ENCODE peak calls at places on chromosomes 4 and X, in four cellular contexts. G, P, Y and H are unnamed samples.

GRCh38 chr4:151896880-151897279 is 136.1 kb upstream of the GATB start:
- DNase-seq in G (no peak), P (no peak), Y (no peak), H (no peak)

GRCh38 chrX:21813612-21814368 is 25.6 kb upstream of the MBTPS2 start:
- DNase-seq in G (no peak), P (no peak), Y (no peak), H (no peak)

GRCh38 chrX:139738581-139738980 is 30.6 kb upstream of the MCF2 start:
- DNase-seq in G (no peak), P (peak), Y (no peak), H (no peak)

GRCh38 chrX:132740316-132741123 is 217.9 kb downstream of the HS6ST2 start:
- DNase-seq in G (no peak), P (no peak), Y (no peak), H (no peak)

GRCh38 chr4:5735463-5735862 is 24.5 kb downstream of the EVC start:
- DNase-seq in G (no peak), P (no peak), Y (no peak), H (no peak)

GRCh38 chr4:69907151-69907550 is 23.7 kb upstream of the CSN1S1 start:
- DNase-seq in G (no peak), P (peak), Y (no peak), H (no peak)

GRCh38 chr4:22190855-22191254 is 242.3 kb upstream of the KCNIP4 start:
- DNase-seq in G (no peak), P (peak), Y (no peak), H (no peak)

GRCh38 chrX:69173906-69174305 is 8.7 kb upstream of the PJA1 start:
- DNase-seq in G (no peak), P (no peak), Y (no peak), H (no peak)

GRCh38 chr4:108043536-108043935 is 53.8 kb downstream of the HADH start:
- DNase-seq in G (no peak), P (no peak), Y (no peak), H (no peak)

GRCh38 chrX:24020280-24020876 is 6.6 kb downstream of the KLHL15 start:
- DNase-seq in G (no peak), P (no peak), Y (no peak), H (no peak)

GRCh38 chrX:78331708-78332107 is 4.3 kb upstream of the CYSLTR1 start:
- DNase-seq in G (no peak), P (no peak), Y (no peak), H (no peak)

GRCh38 chrX:38232287-38232686 is 11.6 kb upstream of the SRPX start:
- DNase-seq in G (no peak), P (peak), Y (no peak), H (no peak)

GRCh38 chr4:48275247-48275646 is 5.6 kb upstream of the TEC start:
- DNase-seq in G (no peak), P (peak), Y (no peak), H (no peak)

GRCh38 chr4:128525387-128525786 is 237.8 kb upstream of the PGRMC2 start:
- DNase-seq in G (no peak), P (no peak), Y (no peak), H (no peak)

GRCh38 chr4:36086387-36086786 is 157.9 kb downstream of the ARAP2 start:
- DNase-seq in G (no peak), P (no peak), Y (no peak), H (no peak)

GRCh38 chrX:40423299-40423698 is 157.5 kb upstream of the ATP6AP2 start:
- DNase-seq in G (no peak), P (no peak), Y (no peak), H (no peak)

GRCh38 chrX:39960219-39960618 is 137.5 kb downstream of the BCOR start:
- DNase-seq in G (no peak), P (no peak), Y (no peak), H (no peak)

GRCh38 chrX:107673933-107674479 is 45.7 kb downstream of the PRPS1 start:
- DNase-seq in G (peak), P (peak), Y (peak), H (peak)

GRCh38 chr4:56981795-56982201 is 3.1 kb downstream of the POLR2B start:
- DNase-seq in G (no peak), P (peak), Y (no peak), H (no peak)

GRCh38 chr4:150139297-150139696 is 61.1 kb downstream of the DCLK2 start:
- DNase-seq in G (no peak), P (peak), Y (no peak), H (no peak)

GRCh38 chr4:106583567-106583966 is 215.0 kb upstream of the GIMD1 start:
- DNase-seq in G (no peak), P (peak), Y (no peak), H (no peak)

GRCh38 chr4:73976716-73977115 is 5.1 kb downstream of the PF4 start:
- DNase-seq in G (no peak), P (peak), Y (no peak), H (no peak)

GRCh38 chr4:129966175-129966574 is 870.2 kb downstream of the C4orf33 start:
- DNase-seq in G (no peak), P (no peak), Y (no peak), H (no peak)

GRCh38 chr4:154314248-154314647 is 177.4 kb downstream of the DCHS2 start:
- DNase-seq in G (no peak), P (peak), Y (no peak), H (no peak)

GRCh38 chrX:135480076-135480475 is 40.4 kb upstream of the INTS6L start:
- DNase-seq in G (no peak), P (no peak), Y (no peak), H (no peak)

GRCh38 chrX:13194291-13195103 is 125.4 kb downstream of the ATXN3L start:
- DNase-seq in G (no peak), P (no peak), Y (no peak), H (no peak)

GRCh38 chr4:87005690-87006461 is 71.1 kb downstream of the AFF1 start:
- DNase-seq in G (no peak), P (peak), Y (peak), H (no peak)

GRCh38 chr4:105560488-105560887 is 8.1 kb downstream of the ARHGEF38 start:
- DNase-seq in G (no peak), P (peak), Y (no peak), H (no peak)

GRCh38 chr4:147725673-147726072 is 6.2 kb upstream of the ARHGAP10 start:
- DNase-seq in G (no peak), P (no peak), Y (no peak), H (no peak)

GRCh38 chr4:86834901-86835300 is 14.3 kb downstream of the SLC10A6 start:
- DNase-seq in G (no peak), P (peak), Y (no peak), H (no peak)

GRCh38 chr4:13918110-13918509 is 290.6 kb upstream of the BOD1L1 start:
- DNase-seq in G (no peak), P (peak), Y (no peak), H (peak)

GRCh38 chr4:108010167-108010566 is 20.5 kb downstream of the HADH start:
- DNase-seq in G (no peak), P (peak), Y (no peak), H (no peak)